ENCODE peak calls at places on chromosomes 4 and X, in nine cellular contexts. E, B, J, H, G, N, Q, U and T are unnamed samples.

GRCh38 chr4:33381806-33382205 is 2661.6 kb downstream of the PCDH7 start:
- DNase-seq in E (no peak), Q (no peak), B (no peak), U (no peak), G (no peak), N (no peak), H (no peak), J (no peak), T (no peak)

GRCh38 chr4:74793757-74794340 is 474 bp downstream of the BTC start:
- DNase-seq in N (no peak), Q (peak; percentile 84), B (peak; percentile 37), G (peak; percentile 14), H (no peak), E (peak; percentile 60), J (peak; percentile 79), U (peak; percentile 6), T (peak; percentile 81)

GRCh38 chr4:168051526-168051925 is 40.8 kb upstream of the ANXA10 start:
- DNase-seq in H (no peak), B (no peak), G (no peak), Q (no peak), U (no peak), N (no peak), J (no peak), E (no peak), T (no peak)

GRCh38 chrX:41677183-41677582 is 11.6 kb upstream of the GPR34 start:
- DNase-seq in N (no peak), E (no peak), J (no peak), G (no peak), H (no peak), B (no peak), Q (no peak), U (no peak), T (no peak)

GRCh38 chr4:128862608-128863313 is 53.3 kb downstream of the JADE1 start:
- DNase-seq in B (no peak), U (no peak), Q (no peak), J (no peak), G (no peak), E (no peak), H (no peak), N (peak; percentile 63), T (no peak)

GRCh38 chr4:176799653-176800052 is 6.9 kb upstream of the VEGFC start:
- DNase-seq in J (no peak), N (no peak), E (no peak), H (no peak), B (no peak), G (no peak), U (no peak), Q (no peak), T (no peak)

GRCh38 chr4:56551516-56551915 is 45.9 kb downstream of the ARL9 start:
- DNase-seq in E (no peak), H (no peak), U (no peak), B (no peak), N (no peak), G (no peak), J (no peak), Q (no peak), T (no peak)

GRCh38 chr4:19455850-19456602 is 795.7 kb upstream of the SLIT2 start:
- DNase-seq in E (no peak), N (no peak), J (no peak), H (no peak), G (no peak), U (no peak), Q (no peak), B (no peak), T (no peak)

GRCh38 chr4:6029254-6029653 is 11.0 kb upstream of the C4orf50 start:
- DNase-seq in N (no peak), U (no peak), Q (no peak), B (no peak), J (no peak), H (no peak), G (no peak), E (no peak), T (no peak)

GRCh38 chrX:53317365-53318069 is 36.1 kb upstream of the IQSEC2 start:
- DNase-seq in E (peak; percentile 81), N (no peak), H (peak; percentile 46), G (peak; percentile 68), J (peak; percentile 70), B (peak; percentile 70), Q (peak; percentile 76), U (peak; percentile 87), T (peak; percentile 83)

DNA sequence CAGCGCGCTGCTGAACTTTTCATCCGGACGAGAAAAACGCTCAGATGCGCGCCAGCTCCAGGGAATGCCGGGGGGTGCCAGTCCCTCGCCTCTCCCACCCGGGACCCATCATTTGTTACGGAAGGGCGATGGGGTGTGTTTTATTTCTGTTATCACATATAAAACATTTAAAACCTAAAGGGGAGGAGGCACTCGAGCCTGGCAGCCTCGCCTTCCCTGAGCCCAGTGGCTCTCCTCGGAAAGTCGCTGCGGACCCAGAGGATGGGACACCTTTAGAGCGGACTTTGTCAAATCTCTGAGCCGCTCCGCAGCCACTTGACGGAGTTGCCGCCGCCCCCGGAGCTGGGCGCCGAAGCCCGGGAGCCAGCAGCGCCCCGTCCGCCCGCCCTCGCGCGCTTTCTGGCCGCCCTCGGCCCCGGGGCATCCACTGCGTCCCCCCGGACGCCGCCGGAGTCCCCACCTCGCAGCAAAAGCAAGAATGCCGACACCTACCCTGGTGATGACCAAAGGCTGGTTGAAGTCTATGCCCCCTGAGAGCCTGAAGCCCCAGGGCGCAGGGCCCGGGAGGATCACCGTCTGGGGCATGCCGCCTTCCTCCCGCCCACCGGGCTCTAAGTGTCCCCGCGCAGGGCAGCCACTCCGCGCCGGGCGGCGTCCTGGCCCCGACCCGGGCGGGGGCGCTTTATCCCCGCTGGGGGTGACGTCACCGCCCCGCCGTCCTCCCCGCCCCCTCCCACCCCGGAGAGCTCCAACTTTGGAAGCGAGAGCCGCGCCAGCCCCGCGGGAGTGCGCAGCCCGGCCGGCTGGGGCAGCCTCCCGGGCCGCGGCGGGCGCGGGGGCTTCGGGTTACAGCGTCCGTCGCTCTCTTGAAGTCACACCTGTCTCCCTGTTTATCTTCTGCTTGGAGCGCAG is at the start of gene PDLIM3:
- DNase-seq in Q (peak; percentile 55), G (peak; percentile 83), H (no peak), J (peak; percentile 43), E (peak; percentile 73), B (peak; percentile 21), N (no peak), U (peak; percentile 89), T (peak; percentile 89)
- TF ChIP-seq EP300 in Q (no peak), G (no peak), H (no peak), J (no peak), E (no peak), B (no peak), N (no peak), U (no peak), T (peak; percentile 43)

GRCh38 chr4:52368895-52369294 is 290.2 kb downstream of the USP46 start:
- DNase-seq in U (no peak), J (no peak), B (no peak), N (no peak), Q (no peak), H (no peak), E (no peak), G (no peak), T (no peak)
- TF ChIP-seq EP300 in U (no peak), J (no peak), B (no peak), N (no peak), Q (no peak), H (no peak), E (no peak), G (no peak), T (no peak)

DNA sequence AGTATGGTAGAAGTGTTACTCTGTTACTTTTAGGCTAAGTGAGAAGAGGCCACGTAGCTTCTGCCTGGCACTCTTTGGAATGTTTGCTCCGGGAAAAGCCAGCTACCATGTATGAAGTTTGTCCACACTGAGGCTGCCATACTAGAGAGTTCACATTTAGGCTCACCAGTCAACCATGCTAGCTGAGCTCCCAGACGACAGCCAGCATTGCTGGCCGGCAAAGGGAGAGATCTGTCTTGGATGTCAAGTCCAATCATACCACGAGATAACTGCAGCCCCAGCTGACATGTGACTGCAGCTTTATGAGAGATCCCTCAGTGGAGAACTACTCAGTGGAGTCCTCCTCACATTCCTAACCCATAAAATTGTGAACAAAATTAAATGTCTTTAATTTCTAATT is 321.2 kb upstream of the F9 start:
- DNase-seq in E (no peak), Q (no peak), J (no peak), B (no peak), U (no peak), H (no peak), G (no peak), N (no peak), T (no peak)
- TF ChIP-seq EP300 in E (no peak), Q (no peak), J (no peak), B (no peak), U (no peak), H (no peak), G (no peak), N (no peak), T (no peak)

GRCh38 chrX:13750812-13751211 is 16.3 kb downstream of the OFD1 start:
- DNase-seq in G (no peak), H (no peak), Q (no peak), N (no peak), B (no peak), J (no peak), E (no peak), U (no peak), T (no peak)
- TF ChIP-seq EP300 in G (no peak), H (no peak), Q (no peak), N (peak; percentile 52), B (no peak), J (no peak), E (no peak), U (no peak), T (no peak)

GRCh38 chr4:185811509-185812364 is at the start of gene SORBS2:
- DNase-seq in G (peak; percentile 39), E (no peak), B (no peak), U (peak; percentile 78), N (peak; percentile 56), H (no peak), J (peak; percentile 75), Q (peak; percentile 74), T (peak; percentile 73)
- TF ChIP-seq EP300 in G (no peak), E (no peak), B (no peak), U (no peak), N (no peak), H (no peak), J (no peak), Q (no peak), T (no peak)

GRCh38 chr4:142329304-142329703 is 516.8 kb downstream of the INPP4B start:
- DNase-seq in E (no peak), J (no peak), U (no peak), G (no peak), N (no peak), B (no peak), H (no peak), Q (no peak), T (no peak)

GRCh38 chr4:142331646-142332045 is 514.5 kb downstream of the INPP4B start:
- DNase-seq in U (no peak), E (no peak), G (no peak), H (no peak), B (no peak), N (no peak), J (no peak), Q (no peak), T (no peak)

GRCh38 chr4:142334931-142335330 is 511.2 kb downstream of the INPP4B start:
- DNase-seq in U (no peak), G (no peak), N (no peak), E (no peak), Q (no peak), B (no peak), H (no peak), J (no peak), T (no peak)

GRCh38 chr4:142326181-142326580 is 519.9 kb downstream of the INPP4B start:
- DNase-seq in Q (no peak), E (no peak), G (no peak), J (no peak), H (no peak), B (no peak), U (no peak), N (no peak), T (no peak)

GRCh38 chr4:142331132-142331531 is 515.0 kb downstream of the INPP4B start:
- DNase-seq in J (no peak), Q (no peak), N (no peak), E (no peak), B (no peak), H (no peak), G (peak; percentile 33), U (no peak), T (no peak)
- TF ChIP-seq EP300 in J (no peak), Q (no peak), N (no peak), E (no peak), B (no peak), H (no peak), G (no peak), U (no peak), T (no peak)